ENCODE peak calls at places on chromosome 14, in five cellular contexts. One of them, this sample, is unnamed.
A peak's percentile ranks its signal among the peaks of the same experiment; 100 is the strongest.

GRCh38 chr14:90799420-90799819 is 16.8 kb downstream of the TTC7B start:
- DNase-seq in HTR-8/SVneo: no peak
- DNase-seq in amygdala: no peak
- DNase-seq in nephron progenitor cell: no peak
- DNase-seq in HEK293T: no peak
- DNase-seq in this sample: no peak

GRCh38 chr14:70901218-70901772 is 6.0 kb upstream of the PCNX1 start:
- DNase-seq in nephron progenitor cell: no peak
- DNase-seq in HEK293T: no peak
- DNase-seq in HTR-8/SVneo: peak; percentile 81
- DNase-seq in amygdala: no peak
- DNase-seq in this sample: no peak

GRCh38 chr14:71636820-71637471 is 295.3 kb upstream of the RGS6 start:
- DNase-seq in HEK293T: no peak
- DNase-seq in amygdala: no peak
- DNase-seq in HTR-8/SVneo: no peak
- DNase-seq in nephron progenitor cell: no peak
- DNase-seq in this sample: no peak

GRCh38 chr14:70821916-70822705 is 12.8 kb upstream of the MAP3K9 start:
- DNase-seq in nephron progenitor cell: peak; percentile 71
- DNase-seq in HTR-8/SVneo: peak; percentile 81
- DNase-seq in HEK293T: peak; percentile 58
- DNase-seq in amygdala: no peak
- DNase-seq in this sample: peak; percentile 45

GRCh38 chr14:104442107-104442551 is 137.4 kb upstream of the C14orf180 start:
- DNase-seq in HEK293T: no peak
- DNase-seq in HTR-8/SVneo: no peak
- DNase-seq in nephron progenitor cell: no peak
- DNase-seq in amygdala: no peak
- DNase-seq in this sample: no peak

GRCh38 chr14:77120771-77121743 is 20.5 kb downstream of the ZDHHC22 start:
- DNase-seq in HEK293T: no peak
- DNase-seq in HTR-8/SVneo: no peak
- DNase-seq in amygdala: no peak
- DNase-seq in nephron progenitor cell: no peak
- DNase-seq in this sample: peak; percentile 60

GRCh38 chr14:99790978-99791376 is 2.2 kb upstream of the EML1 start:
- DNase-seq in amygdala: no peak
- DNase-seq in nephron progenitor cell: no peak
- DNase-seq in HEK293T: no peak
- DNase-seq in HTR-8/SVneo: no peak
- DNase-seq in this sample: no peak

GRCh38 chr14:23306113-23306411 is 571 bp upstream of the BCL2L2 start:
- DNase-seq in nephron progenitor cell: no peak
- DNase-seq in HEK293T: no peak
- DNase-seq in HTR-8/SVneo: no peak
- DNase-seq in amygdala: no peak
- DNase-seq in this sample: no peak

This sample was measured in CD4-positive, alpha-beta memory T cell.